ENCODE peak calls at places on chromosomes 11 and 22, in five cellular contexts. O is body of pancreas, B is IMR-90, U is mucosa of descending colon, K is AG04450. J is an unnamed sample.

GRCh38 chr11:106986261-106986660 is 32.0 kb downstream of the GUCY1A2 start:
- DNase-seq in K (no peak), U (no peak), O (no peak), B (peak; percentile 2), J (no peak)

GRCh38 chr22:39197578-39197977 is 45.1 kb upstream of the CBX7 start:
- DNase-seq in B (no peak), K (no peak), U (no peak), O (no peak), J (no peak)

GRCh38 chr22:30013201-30013600 is 67.1 kb upstream of the HORMAD2 start:
- DNase-seq in K (no peak), B (no peak), U (no peak), O (no peak), J (no peak)

GRCh38 chr22:40898850-40899357 is 37.0 kb upstream of the DNAJB7 start:
- DNase-seq in K (peak; percentile 27), O (no peak), B (peak; percentile 67), U (peak; percentile 17), J (no peak)

GRCh38 chr11:68763926-68764657 is 12.8 kb upstream of the TESMIN start:
- DNase-seq in U (no peak), B (no peak), K (no peak), O (no peak), J (no peak)

GRCh38 chr11:110093407-110094297 is 460 bp downstream of the ZC3H12C start:
- DNase-seq in U (peak; percentile 66), B (peak; percentile 51), O (peak; percentile 44), K (no peak), J (peak; percentile 44)

GRCh38 chr11:24820541-24820940 is 323.7 kb downstream of the LUZP2 start:
- DNase-seq in U (no peak), B (peak; percentile 40), O (no peak), K (no peak), J (no peak)

GRCh38 chr11:119341222-119342022 is 739 bp upstream of the C1QTNF5 start:
- DNase-seq in K (no peak), U (no peak), B (no peak), O (no peak), J (no peak)

GRCh38 chr11:62786318-62787004 is 741 bp upstream of the TMEM179B start:
- DNase-seq in B (peak; percentile 68), O (peak; percentile 90), U (peak; percentile 93), K (no peak), J (peak; percentile 85)

GRCh38 chr22:23762866-23763578 is at the start of gene C22orf15:
- DNase-seq in K (no peak), O (no peak), B (peak; percentile 29), U (no peak), J (no peak)

GRCh38 chr22:36331912-36332622 is 55.7 kb downstream of the MYH9 start:
- DNase-seq in B (peak; percentile 49), O (peak; percentile 46), K (no peak), U (peak; percentile 73), J (no peak)

GRCh38 chr11:69899957-69900821 is 81.0 kb upstream of the FGF3 start:
- DNase-seq in B (no peak), U (no peak), O (peak; percentile 54), K (no peak), J (no peak)

GRCh38 chr22:22666307-22667091 is 22.1 kb downstream of the GGTLC2 start:
- DNase-seq in O (peak; percentile 41), B (peak; percentile 46), U (peak; percentile 56), K (no peak), J (peak; percentile 34)

GRCh38 chr11:46026616-46027293 is 94.5 kb downstream of the PHF21A start:
- DNase-seq in B (peak; percentile 73), U (no peak), O (no peak), K (no peak), J (no peak)

GRCh38 chr11:83835423-83835822 is 549.3 kb upstream of the CCDC90B start:
- DNase-seq in O (no peak), U (no peak), B (peak; percentile 69), K (no peak), J (no peak)

GRCh38 chr22:47213571-47214230 is 451.3 kb downstream of the TBC1D22A start:
- DNase-seq in O (no peak), U (peak; percentile 63), K (no peak), B (no peak), J (peak; percentile 6)

GRCh38 chr11:101718406-101718805 is 134.6 kb upstream of the TRPC6 start:
- DNase-seq in U (no peak), B (peak; percentile 89), K (peak; percentile 42), O (no peak), J (no peak)

GRCh38 chr11:2724653-2725366 is 25.0 kb upstream of the KCNQ1OT1 start:
- DNase-seq in O (no peak), U (no peak), B (no peak), K (no peak), J (no peak)

GRCh38 chr11:103397369-103397768 is 288.1 kb downstream of the DYNC2H1 start:
- DNase-seq in O (no peak), B (peak; percentile 78), K (peak; percentile 26), U (no peak), J (no peak)

GRCh38 chr22:42773161-42773560 is 52.5 kb upstream of the A4GALT start:
- DNase-seq in K (no peak), U (no peak), O (no peak), B (no peak), J (no peak)

GRCh38 chr22:23500508-23501208 is 79.4 kb downstream of the IGLL1 start:
- DNase-seq in B (no peak), U (no peak), O (no peak), K (no peak), J (no peak)

GRCh38 chr22:24431309-24432034 is 4.1 kb downstream of the ADORA2A start:
- DNase-seq in O (no peak), U (no peak), K (no peak), B (no peak), J (no peak)

GRCh38 chr11:110857885-110858555 is 145.8 kb upstream of the ARHGAP20 start:
- DNase-seq in O (no peak), K (peak; percentile 13), B (peak; percentile 61), U (peak; percentile 41), J (no peak)

GRCh38 chr11:36012979-36013378 is 69.1 kb downstream of the LDLRAD3 start:
- DNase-seq in U (no peak), B (peak; percentile 49), O (no peak), K (no peak), J (no peak)

DNA sequence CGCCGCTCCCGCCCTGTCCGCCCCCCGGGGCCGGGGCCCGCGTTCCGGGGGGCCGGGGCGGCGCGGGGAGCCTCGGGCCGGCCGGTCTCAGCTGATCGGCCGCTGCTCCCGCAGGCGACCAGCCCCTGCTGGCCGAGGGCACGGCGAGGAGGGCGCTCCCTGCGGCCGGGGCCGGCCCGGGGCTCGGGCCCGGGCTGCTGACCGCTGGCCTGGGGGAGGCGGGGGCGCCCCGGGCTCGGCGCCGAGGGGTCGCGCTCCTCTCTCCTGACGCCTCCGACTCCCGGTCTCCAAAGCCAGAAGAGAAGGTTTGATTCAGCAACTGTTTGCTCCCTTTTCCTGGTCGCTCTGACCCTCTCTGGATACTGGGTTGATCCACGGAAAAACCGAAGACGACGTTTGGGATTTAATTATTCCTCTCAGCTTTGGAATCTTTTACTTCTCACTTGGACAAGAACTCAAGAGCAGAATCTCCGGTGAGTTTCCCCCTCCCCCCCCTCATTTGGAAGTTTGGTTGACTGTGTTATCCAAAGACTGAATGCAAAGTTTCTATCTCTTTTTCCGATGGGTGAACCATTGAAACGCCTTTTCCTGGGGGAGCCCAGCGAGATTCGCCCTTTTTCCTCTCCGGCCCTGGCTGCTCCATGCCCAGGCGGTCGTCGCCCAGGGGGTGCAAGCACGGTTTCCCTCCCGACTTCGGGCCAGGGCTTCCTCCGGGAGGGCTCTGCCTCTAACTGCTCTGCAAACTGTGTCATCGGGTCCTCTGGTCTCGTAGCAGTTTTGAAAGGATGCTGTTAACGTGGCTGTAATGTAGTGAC is 721 bp downstream of the KDM2A start:
- DNase-seq in K (no peak), B (no peak), U (peak; percentile 63), O (peak; percentile 26), J (peak; percentile 36)
- TF ChIP-seq CTCF in K (no peak), B (peak; percentile 29), U (no peak), O (peak; percentile 34), J (peak; percentile 24)

GRCh38 chr22:49887074-49887471 is 31.2 kb downstream of the ALG12 start:
- DNase-seq in B (no peak), K (no peak), U (no peak), O (no peak), J (no peak)

GRCh38 chr22:49887716-49888115 is 30.5 kb downstream of the ALG12 start:
- DNase-seq in O (no peak), K (no peak), U (no peak), B (no peak), J (no peak)

GRCh38 chr22:49886346-49887073 is 31.7 kb downstream of the ALG12 start:
- DNase-seq in B (no peak), U (no peak), O (no peak), K (no peak), J (no peak)

GRCh38 chr22:49885881-49886280 is 32.2 kb downstream of the ZBED4 start:
- DNase-seq in K (no peak), O (no peak), U (no peak), B (no peak), J (no peak)

GRCh38 chr22:49889071-49889470 is 29.2 kb downstream of the ALG12 start:
- DNase-seq in U (no peak), O (no peak), K (no peak), B (no peak), J (no peak)
- TF ChIP-seq CTCF in U (no peak), O (no peak), K (no peak), B (no peak), J (no peak)

GRCh38 chr11:112794321-112794720 is 166.9 kb upstream of the NCAM1 start:
- DNase-seq in U (no peak), O (no peak), B (no peak), K (no peak), J (no peak)

GRCh38 chr11:112795896-112796686 is 165.1 kb upstream of the NCAM1 start:
- DNase-seq in O (no peak), U (no peak), B (no peak), K (no peak), J (no peak)

GRCh38 chr11:112793416-112793815 is 167.8 kb upstream of the NCAM1 start:
- DNase-seq in K (no peak), U (no peak), B (no peak), O (no peak), J (no peak)

GRCh38 chr11:112797072-112797471 is 164.1 kb upstream of the NCAM1 start:
- DNase-seq in B (no peak), O (no peak), U (no peak), K (no peak), J (no peak)

GRCh38 chr11:112795142-112795815 is 165.9 kb upstream of the NCAM1 start:
- DNase-seq in U (peak; percentile 50), B (peak; percentile 31), O (peak; percentile 35), K (no peak), J (no peak)
- TF ChIP-seq CTCF in U (no peak), B (peak; percentile 51), O (peak; percentile 27), K (peak; percentile 51), J (peak; percentile 49)

DNA sequence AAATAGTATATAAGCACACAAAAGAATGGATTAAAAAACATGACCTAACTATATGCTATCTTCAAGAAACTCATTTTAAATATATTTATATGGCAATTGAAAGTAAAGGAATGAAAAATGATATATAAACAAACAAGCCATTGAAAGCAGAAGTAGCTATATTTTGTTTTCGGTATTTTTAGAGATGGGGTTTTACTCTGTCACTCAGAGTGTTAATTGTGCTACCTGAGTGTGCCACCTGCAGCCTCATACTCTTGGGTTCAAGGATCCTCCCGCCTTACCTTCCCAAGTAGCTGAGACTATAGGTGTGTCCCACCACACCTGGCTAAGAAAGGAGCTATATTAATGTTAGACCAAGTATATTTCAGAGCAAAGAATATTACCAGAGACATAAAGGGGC is 624.1 kb downstream of the BUD13 start:
- DNase-seq in K (no peak), O (no peak), U (no peak), B (no peak), J (no peak)
- TF ChIP-seq CTCF in K (no peak), O (no peak), U (no peak), B (no peak), J (no peak)